ENCODE peak calls at places on chromosomes 5 and 9, in nine cellular contexts. D, G, N, Q, F, B, X, I and E are unnamed samples.

GRCh38 chr5:10161778-10162177 is 87.9 kb downstream of the ATPSCKMT start:
- DNase-seq in G (no peak), I (no peak), B (no peak), D (no peak), X (no peak), Q (no peak), F (no peak), N (no peak), E (no peak)

GRCh38 chr5:24819841-24820240 is 175.1 kb upstream of the CDH10 start:
- DNase-seq in Q (no peak), I (no peak), G (no peak), X (no peak), N (no peak), D (no peak), B (no peak), F (no peak), E (no peak)

GRCh38 chr5:150637245-150638052 is 3.0 kb upstream of the SYNPO start:
- DNase-seq in F (no peak), Q (peak; percentile 94), X (no peak), D (peak; percentile 81), G (no peak), I (peak; percentile 94), B (peak; percentile 84), N (peak; percentile 25), E (peak; percentile 71)

GRCh38 chr5:169701910-169702451 is 64.9 kb downstream of the DOCK2 start:
- DNase-seq in D (no peak), F (no peak), X (no peak), G (no peak), N (no peak), B (no peak), I (peak; percentile 72), Q (peak; percentile 66), E (no peak)

GRCh38 chr9:107778666-107779065 is 289.1 kb upstream of the KLF4 start:
- DNase-seq in B (no peak), I (no peak), D (no peak), Q (no peak), X (no peak), F (no peak), G (no peak), N (no peak), E (no peak)

GRCh38 chr5:150279618-150280017 is 10.0 kb downstream of the CAMK2A start:
- DNase-seq in F (no peak), B (no peak), D (no peak), Q (no peak), I (no peak), N (no peak), G (no peak), X (no peak), E (no peak)

GRCh38 chr5:56950626-56951130 is 1.2 kb downstream of the MIER3 start:
- DNase-seq in N (no peak), Q (peak; percentile 67), X (peak; percentile 80), D (peak; percentile 45), G (no peak), B (no peak), F (peak; percentile 76), I (peak; percentile 74), E (no peak)

GRCh38 chr5:140925806-140926205 is 293 bp upstream of the PCDHAC1 start:
- DNase-seq in I (no peak), N (no peak), D (no peak), B (no peak), Q (no peak), F (no peak), X (no peak), G (no peak), E (no peak)

GRCh38 chr5:160556886-160557285 is 135.2 kb downstream of the PTTG1 start:
- DNase-seq in Q (peak; percentile 15), F (no peak), N (no peak), G (no peak), X (no peak), B (no peak), I (no peak), D (no peak), E (peak; percentile 78)

GRCh38 chr5:84384604-84385575 is at the start of gene EDIL3:
- DNase-seq in D (peak; percentile 9), B (no peak), G (peak; percentile 65), F (no peak), N (peak; percentile 49), X (no peak), Q (peak; percentile 73), I (peak; percentile 69), E (no peak)

GRCh38 chr9:72857632-72858011 is 95.2 kb downstream of the ALDH1A1 start:
- DNase-seq in G (no peak), F (no peak), B (no peak), D (no peak), I (no peak), Q (no peak), X (no peak), N (no peak), E (no peak)

GRCh38 chr5:124740991-124741583 is 5.4 kb downstream of the ZNF608 start:
- DNase-seq in Q (peak; percentile 76), D (no peak), X (no peak), N (no peak), G (no peak), I (peak; percentile 37), F (no peak), B (peak; percentile 89), E (no peak)

GRCh38 chr5:124736814-124737186 is 9.6 kb downstream of the ZNF608 start:
- DNase-seq in F (no peak), Q (no peak), N (no peak), D (no peak), I (no peak), X (no peak), G (no peak), B (no peak), E (no peak)

GRCh38 chr5:124737651-124738050 is 8.8 kb downstream of the ZNF608 start:
- DNase-seq in X (no peak), B (no peak), Q (no peak), G (no peak), D (no peak), F (no peak), N (no peak), I (no peak), E (no peak)

GRCh38 chr5:124740055-124740454 is 6.4 kb downstream of the ZNF608 start:
- DNase-seq in D (no peak), N (no peak), B (no peak), F (no peak), I (no peak), Q (no peak), X (no peak), G (peak; percentile 46), E (no peak)

DNA sequence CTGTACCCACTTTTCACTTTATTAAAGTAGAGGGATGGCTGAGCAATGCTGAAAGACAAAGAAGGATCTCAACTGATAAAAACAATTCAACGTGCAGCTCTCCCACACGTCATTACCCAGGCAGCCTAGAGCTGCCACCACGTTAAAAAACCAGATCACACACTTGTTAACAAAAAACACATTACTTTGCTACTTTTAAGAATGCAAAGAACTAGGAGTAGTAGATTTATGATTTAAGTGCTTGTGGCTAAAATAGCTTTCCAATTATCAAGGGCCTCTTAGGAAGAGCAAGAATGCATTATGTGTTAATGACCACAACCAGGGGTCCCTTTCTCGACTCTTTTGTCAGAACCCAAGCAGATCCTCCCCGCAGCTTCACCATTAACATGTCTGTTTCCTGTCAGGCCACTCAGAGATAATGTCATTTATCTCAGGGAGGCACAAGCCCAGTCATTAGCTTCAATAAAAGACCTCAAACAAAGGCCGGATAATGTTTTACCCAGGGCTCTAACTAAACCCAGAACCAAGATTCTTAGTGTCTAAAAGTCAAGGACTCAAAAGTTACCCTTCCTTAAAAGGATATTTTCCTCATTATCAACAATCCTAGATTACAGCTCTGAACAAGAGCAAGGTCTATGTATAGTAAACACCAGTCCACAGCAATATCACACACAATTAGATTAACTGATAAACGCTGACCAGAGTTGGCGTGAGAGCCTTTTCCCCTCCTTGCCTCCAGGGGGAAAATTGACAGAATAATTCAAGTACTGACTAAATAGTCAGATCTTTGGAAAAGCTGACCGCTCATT is 7.5 kb downstream of the ZNF608 start:
- DNase-seq in B (no peak), F (no peak), D (no peak), X (no peak), N (no peak), G (peak; percentile 43), I (no peak), Q (no peak), E (no peak)
- TF ChIP-seq CTCF in B (peak; percentile 54), F (no peak), D (no peak), X (no peak), N (peak; percentile 60), G (peak; percentile 28), I (no peak), Q (peak; percentile 8), E (peak; percentile 40)

GRCh38 chr9:77014597-77015263 is 4.7 kb upstream of the FOXB2 start:
- DNase-seq in Q (no peak), D (no peak), N (no peak), F (no peak), X (no peak), B (no peak), I (no peak), G (no peak), E (no peak)
- TF ChIP-seq CTCF in Q (peak; percentile 40), D (no peak), N (peak; percentile 29), F (no peak), X (no peak), B (peak; percentile 35), I (peak; percentile 39), G (peak; percentile 74), E (peak; percentile 2)

GRCh38 chr5:163404364-163404763 is 33.0 kb upstream of the CCNG1 start:
- DNase-seq in F (no peak), X (no peak), G (no peak), I (no peak), N (no peak), D (no peak), Q (no peak), B (no peak), E (no peak)

GRCh38 chr5:163410505-163410904 is 26.9 kb upstream of the CCNG1 start:
- DNase-seq in F (no peak), I (no peak), D (no peak), N (no peak), G (no peak), B (no peak), X (no peak), Q (no peak), E (no peak)

GRCh38 chr5:163409384-163409783 is 28.0 kb upstream of the CCNG1 start:
- DNase-seq in D (peak; percentile 57), N (no peak), X (no peak), F (no peak), B (peak; percentile 14), G (no peak), Q (no peak), I (no peak), E (no peak)

GRCh38 chr5:163407034-163407652 is 30.3 kb upstream of the CCNG1 start:
- DNase-seq in X (no peak), I (peak; percentile 44), D (no peak), F (peak; percentile 18), B (no peak), G (no peak), N (no peak), Q (peak; percentile 37), E (no peak)

GRCh38 chr5:163408311-163408923 is 29.0 kb upstream of the CCNG1 start:
- DNase-seq in D (peak; percentile 54), X (peak; percentile 58), I (peak; percentile 78), G (peak; percentile 34), N (peak; percentile 35), F (peak; percentile 52), B (peak; percentile 74), Q (peak; percentile 65), E (no peak)
- TF ChIP-seq CTCF in D (peak; percentile 95), X (peak; percentile 74), I (peak; percentile 91), G (peak; percentile 73), N (peak; percentile 93), F (peak; percentile 85), B (peak; percentile 84), Q (peak; percentile 88), E (peak; percentile 85)

GRCh38 chr5:71475788-71476384 is 20.4 kb downstream of the BDP1 start:
- DNase-seq in X (no peak), I (peak; percentile 63), F (peak; percentile 52), N (no peak), Q (peak; percentile 32), G (no peak), B (peak; percentile 9), D (no peak), E (no peak)

GRCh38 chr5:71471193-71471592 is 15.7 kb downstream of the BDP1 start:
- DNase-seq in F (no peak), Q (peak; percentile 53), G (no peak), N (no peak), B (peak; percentile 61), I (peak; percentile 59), X (no peak), D (no peak), E (no peak)
- TF ChIP-seq CTCF in F (no peak), Q (no peak), G (no peak), N (no peak), B (no peak), I (no peak), X (no peak), D (no peak), E (no peak)